ENCODE peak calls at places on chromosome 1, in four cellular contexts. B is K562, D is SK-N-SH, V is GM12878. U is an unnamed sample.

GRCh38 chr1:43991476-43992231 is at the start of gene CCDC24:
- DNase-seq in B (peak), D (peak), V (no peak), U (peak)

GRCh38 chr1:2541619-2542246 is 11.7 kb upstream of the HES5 start:
- DNase-seq in B (peak), D (no peak), V (no peak), U (no peak)

GRCh38 chr1:170623171-170623570 is 40.8 kb upstream of the PRRX1 start:
- DNase-seq in B (no peak), D (no peak), V (no peak), U (no peak)

GRCh38 chr1:74343191-74343590 is 108.0 kb downstream of the TNNI3K start:
- DNase-seq in B (no peak), D (peak), V (no peak), U (no peak)

GRCh38 chr1:41372600-41372993 is 11.4 kb downstream of the FOXO6 start:
- DNase-seq in B (no peak), D (no peak), V (no peak), U (no peak)

GRCh38 chr1:12123172-12123571 is 43.6 kb upstream of the TNFRSF1B start:
- DNase-seq in B (no peak), D (no peak), V (no peak), U (no peak)

GRCh38 chr1:97925161-97925560 is 4.3 kb upstream of the DPYD start:
- DNase-seq in B (no peak), D (no peak), V (no peak), U (no peak)

GRCh38 chr1:205049479-205049878 is 6.5 kb downstream of the CNTN2 start:
- DNase-seq in B (no peak), D (peak), V (no peak), U (no peak)

GRCh38 chr1:6307099-6307498 is 46.2 kb upstream of the GPR153 start:
- DNase-seq in B (no peak), D (no peak), V (no peak), U (no peak)

GRCh38 chr1:214438059-214438458 is 113.3 kb downstream of the PTPN14 start:
- DNase-seq in B (peak), D (no peak), V (no peak), U (no peak)

GRCh38 chr1:59146651-59147358 is 150.1 kb upstream of the FGGY start:
- DNase-seq in B (no peak), D (peak), V (no peak), U (peak)

GRCh38 chr1:48227165-48228013 is 4.9 kb downstream of the SLC5A9 start:
- DNase-seq in B (no peak), D (no peak), V (no peak), U (no peak)

GRCh38 chr1:226332947-226333346 is 24.0 kb upstream of the LIN9 start:
- DNase-seq in B (no peak), D (peak), V (no peak), U (no peak)

GRCh38 chr1:33501774-33502173 is 29.3 kb downstream of the ZSCAN20 start:
- DNase-seq in B (peak), D (no peak), V (no peak), U (no peak)

GRCh38 chr1:77037038-77037437 is 169.8 kb downstream of the ST6GALNAC5 start:
- DNase-seq in B (no peak), D (no peak), V (no peak), U (no peak)
- TF ChIP-seq NFIC in B (no peak), D (no peak), V (no peak), U (no peak)

DNA sequence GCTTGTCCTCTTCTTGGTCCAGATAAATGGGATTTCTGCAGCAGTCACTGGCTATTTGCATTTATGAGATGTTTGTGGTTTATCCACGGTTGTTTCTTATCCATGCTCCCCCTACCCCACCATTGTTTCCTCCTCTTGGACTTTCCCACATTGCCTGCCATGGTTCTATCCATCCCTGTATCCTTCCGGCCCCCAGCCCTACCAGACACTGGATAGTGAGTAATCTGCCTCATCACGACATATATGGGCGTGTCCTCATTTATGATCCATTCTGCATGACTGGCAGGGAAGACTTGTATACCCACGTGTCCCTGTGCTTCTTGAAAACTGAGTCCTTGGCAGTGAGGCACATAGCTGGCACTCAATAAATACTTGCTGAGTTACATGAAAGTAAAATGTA is 40.1 kb downstream of the CACNA1S start:
- DNase-seq in B (no peak), D (no peak), V (no peak), U (no peak)
- TF ChIP-seq JUND in B (no peak), D (no peak), V (no peak), U (no peak)

GRCh38 chr1:1291611-1292441 is 11.6 kb downstream of the SCNN1D start:
- DNase-seq in B (peak), D (peak), V (no peak), U (peak)

GRCh38 chr1:1292442-1292779 is 12.2 kb downstream of the SCNN1D start:
- DNase-seq in B (no peak), D (no peak), V (no peak), U (no peak)

GRCh38 chr1:1292851-1293250 is 12.6 kb downstream of the SCNN1D start:
- DNase-seq in B (no peak), D (no peak), V (no peak), U (no peak)

GRCh38 chr1:1291023-1291528 is 10.8 kb downstream of the SCNN1D start:
- DNase-seq in B (peak), D (no peak), V (no peak), U (no peak)

GRCh38 chr1:1290238-1290731 is 10.0 kb downstream of the SCNN1D start:
- DNase-seq in B (peak), D (peak), V (no peak), U (peak)
- TF ChIP-seq NFIC in B (peak), D (no peak), V (no peak), U (no peak)

GRCh38 chr1:152886090-152886489 is 8.0 kb downstream of the SMCP start:
- DNase-seq in B (no peak), D (no peak), V (no peak), U (no peak)
- TF ChIP-seq JUND in B (no peak), D (no peak), V (no peak), U (no peak)

GRCh38 chr1:42807056-42807668 is 9.8 kb upstream of the ERMAP start:
- DNase-seq in B (no peak), D (no peak), V (no peak), U (no peak)
- TF ChIP-seq NFIC in B (no peak), D (no peak), V (no peak), U (no peak)

GRCh38 chr1:15130607-15131006 is 22.9 kb upstream of the TMEM51 start:
- DNase-seq in B (peak), D (no peak), V (no peak), U (no peak)
- TF ChIP-seq JUND in B (no peak), D (no peak), V (no peak), U (no peak)

GRCh38 chr1:8040586-8040985 is 14.5 kb upstream of the ERRFI1 start:
- DNase-seq in B (peak), D (no peak), V (no peak), U (peak)
- TF ChIP-seq NFIC in B (peak), D (peak), V (no peak), U (peak)

GRCh38 chr1:67676946-67677345 is 8.1 kb upstream of the GADD45A start:
- DNase-seq in B (no peak), D (no peak), V (no peak), U (no peak)

GRCh38 chr1:67672260-67672803 is 12.7 kb upstream of the GADD45A start:
- DNase-seq in B (no peak), D (no peak), V (no peak), U (no peak)

GRCh38 chr1:67673468-67674201 is 11.4 kb upstream of the GADD45A start:
- DNase-seq in B (no peak), D (no peak), V (no peak), U (no peak)

GRCh38 chr1:67675800-67676199 is 9.2 kb upstream of the GADD45A start:
- DNase-seq in B (no peak), D (no peak), V (no peak), U (no peak)

GRCh38 chr1:67674260-67675011 is 10.6 kb upstream of the GADD45A start:
- DNase-seq in B (no peak), D (peak), V (no peak), U (no peak)
- TF ChIP-seq JUND in B (no peak), D (no peak), V (no peak), U (no peak)

DNA sequence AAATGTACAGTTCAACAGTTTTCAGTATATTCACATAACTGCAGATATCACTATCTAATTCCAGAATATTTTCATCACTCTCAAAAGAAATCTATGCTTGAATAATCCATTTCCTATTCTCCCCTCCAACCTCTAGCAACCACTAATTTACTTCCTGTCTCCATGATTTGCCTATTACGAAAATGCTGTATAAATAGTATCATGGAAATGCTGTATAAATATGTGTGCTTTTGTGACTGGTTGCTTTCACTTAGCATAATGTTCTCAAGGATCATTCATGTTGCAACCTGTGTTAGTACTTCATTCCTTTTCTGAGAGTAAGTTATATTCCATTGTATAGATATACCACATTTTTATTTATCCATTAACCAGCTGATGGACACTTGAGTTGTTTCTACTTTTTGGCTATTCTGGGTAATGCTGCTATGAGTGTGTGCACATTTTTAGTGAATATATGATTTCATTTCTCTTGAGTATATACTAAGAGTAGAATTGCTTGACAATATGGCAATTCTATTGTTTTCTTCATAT is 115.6 kb downstream of the TNFSF18 start:
- DNase-seq in B (no peak), D (no peak), V (no peak), U (no peak)
- TF ChIP-seq NFIC in B (no peak), D (no peak), V (no peak), U (no peak)